ENCODE peak calls at places on chromosomes 1 and 21, in ten cellular contexts. T, S, Z, R, Q, O, E, D, N and F are unnamed samples.

GRCh38 chr1:240692339-240692705 is 80.4 kb upstream of the GREM2 start:
- DNase-seq in T (no peak), S (no peak), Z (no peak), R (no peak), Q (no peak), O (no peak), E (no peak), D (no peak), N (no peak), F (no peak)

GRCh38 chr1:23824711-23825075 is 536 bp downstream of the HMGCL start:
- DNase-seq in T (no peak), S (no peak), Z (no peak), R (no peak), Q (no peak), O (no peak), E (no peak), D (no peak), N (no peak), F (no peak)

GRCh38 chr1:11691302-11691914 is at the start of gene DRAXIN:
- DNase-seq in T (no peak), S (no peak), Z (no peak), R (no peak), Q (no peak), O (no peak), E (no peak), D (no peak), N (no peak), F (no peak)

GRCh38 chr1:184093071-184093470 is 41.5 kb downstream of the TSEN15 start:
- DNase-seq in T (no peak), S (no peak), Z (no peak), R (no peak), Q (no peak), O (no peak), E (no peak), D (no peak), N (no peak), F (no peak)

GRCh38 chr1:6962390-6962955 is 177.2 kb downstream of the CAMTA1 start:
- DNase-seq in T (no peak), S (peak; percentile 49), Z (peak; percentile 31), R (peak; percentile 98), Q (no peak), O (no peak), E (no peak), D (peak; percentile 75), N (no peak), F (peak; percentile 62)

GRCh38 chr1:230387296-230387695 is 38.8 kb downstream of the PGBD5 start:
- DNase-seq in T (no peak), S (no peak), Z (no peak), R (no peak), Q (no peak), O (no peak), E (no peak), D (no peak), N (no peak), F (no peak)

GRCh38 chr1:227789042-227789880 is 26.2 kb upstream of the PRSS38 start:
- DNase-seq in T (peak; percentile 45), S (peak; percentile 3), Z (no peak), R (no peak), Q (no peak), O (peak; percentile 10), E (no peak), D (no peak), N (no peak), F (no peak)

GRCh38 chr1:166340709-166341108 is 173.9 kb upstream of the FAM78B start:
- DNase-seq in T (no peak), S (no peak), Z (no peak), R (no peak), Q (no peak), O (no peak), E (no peak), D (no peak), N (no peak), F (no peak)

GRCh38 chr1:102535829-102536505 is 539.2 kb upstream of the OLFM3 start:
- DNase-seq in T (no peak), S (no peak), Z (no peak), R (no peak), Q (no peak), O (no peak), E (no peak), D (no peak), N (no peak), F (no peak)

GRCh38 chr1:228141082-228141870 is 1.2 kb downstream of the GUK1 start:
- DNase-seq in T (peak; percentile 33), S (peak; percentile 56), Z (peak; percentile 78), R (no peak), Q (peak; percentile 54), O (peak; percentile 74), E (no peak), D (peak; percentile 58), N (no peak), F (no peak)

DNA sequence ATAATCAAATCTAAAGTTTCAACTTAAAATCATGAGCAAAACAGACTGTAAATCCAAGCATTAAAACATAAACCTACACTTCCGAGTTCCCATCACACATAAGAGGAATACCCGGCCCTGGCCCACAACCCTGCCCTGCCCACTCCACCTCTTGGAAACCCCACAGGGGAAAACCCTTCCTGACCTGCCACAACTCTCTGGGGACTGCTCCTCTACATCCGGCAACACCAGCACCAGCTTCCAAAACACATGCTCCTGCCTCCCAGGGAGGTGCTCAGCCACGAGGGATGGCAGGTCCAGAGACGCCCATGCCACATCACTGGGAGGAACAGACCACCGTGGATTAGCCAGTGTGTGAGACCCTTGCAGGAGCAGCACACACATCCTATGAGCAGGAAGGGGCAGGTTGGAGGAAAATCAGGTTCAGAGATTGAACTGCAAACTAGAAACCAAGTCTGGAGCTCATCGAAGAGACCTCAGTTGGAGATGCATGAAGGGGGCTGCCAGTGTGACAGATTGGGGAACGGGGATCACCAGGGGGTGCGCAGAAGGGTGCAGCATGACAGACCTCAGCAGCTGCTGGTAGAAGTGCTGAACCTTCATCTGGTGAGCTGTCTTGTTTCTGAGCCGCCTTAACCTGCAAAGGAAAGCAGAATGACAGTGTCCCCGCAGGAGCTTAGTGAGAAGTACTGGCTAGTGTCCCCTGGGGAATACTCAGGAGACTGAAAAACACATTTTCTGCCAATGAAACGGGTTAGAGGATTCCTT is 25.8 kb upstream of the LSS start:
- DNase-seq in T (no peak), S (peak; percentile 45), Z (no peak), R (no peak), Q (no peak), O (no peak), E (no peak), D (no peak), N (no peak), F (no peak)
- TF ChIP-seq POLR2A in T (no peak), S (no peak), Z (no peak), R (no peak), Q (no peak), O (no peak), E (no peak), D (no peak), N (no peak), F (no peak)

DNA sequence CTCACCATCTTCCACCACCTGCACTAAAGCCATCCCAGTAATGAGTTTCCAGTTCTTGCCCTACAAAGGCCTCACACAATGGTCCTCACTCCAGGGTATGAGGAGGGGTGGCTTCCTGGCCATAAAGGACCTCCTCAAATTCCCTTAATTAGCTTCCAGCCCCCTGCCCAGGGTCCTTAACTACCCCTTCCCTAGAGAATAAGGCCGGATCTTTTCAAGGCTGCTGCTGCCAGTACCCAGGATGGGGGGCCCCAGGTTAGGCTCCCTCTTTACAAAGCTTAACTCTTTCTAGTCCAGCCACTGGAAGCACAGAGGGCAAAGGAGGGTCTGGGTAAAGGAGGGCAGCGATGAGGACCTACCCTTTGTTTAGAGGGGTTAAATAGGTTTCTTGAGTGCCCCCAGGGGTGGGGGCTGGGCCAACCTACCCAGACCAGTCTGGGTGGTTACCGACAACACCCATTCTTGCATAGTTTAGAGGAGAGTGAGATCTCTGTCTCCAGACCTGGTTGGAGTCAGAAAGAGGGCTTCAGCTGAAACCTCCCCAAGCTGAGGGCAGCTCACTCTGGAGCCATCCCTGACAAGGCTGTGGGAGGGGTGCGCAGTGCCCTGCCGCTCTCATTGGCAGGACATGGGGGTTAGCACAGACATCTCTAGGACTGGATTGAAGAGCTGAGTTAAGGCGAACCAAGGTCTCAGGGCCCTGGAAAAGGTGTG is 7.1 kb downstream of the BLACAT1 start:
- DNase-seq in T (no peak), S (no peak), Z (no peak), R (no peak), Q (no peak), O (no peak), E (no peak), D (no peak), N (no peak), F (no peak)
- TF ChIP-seq POLR2A in T (no peak), S (no peak), Z (no peak), R (no peak), Q (no peak), O (no peak), E (peak; percentile 39), D (no peak), N (no peak), F (no peak)

DNA sequence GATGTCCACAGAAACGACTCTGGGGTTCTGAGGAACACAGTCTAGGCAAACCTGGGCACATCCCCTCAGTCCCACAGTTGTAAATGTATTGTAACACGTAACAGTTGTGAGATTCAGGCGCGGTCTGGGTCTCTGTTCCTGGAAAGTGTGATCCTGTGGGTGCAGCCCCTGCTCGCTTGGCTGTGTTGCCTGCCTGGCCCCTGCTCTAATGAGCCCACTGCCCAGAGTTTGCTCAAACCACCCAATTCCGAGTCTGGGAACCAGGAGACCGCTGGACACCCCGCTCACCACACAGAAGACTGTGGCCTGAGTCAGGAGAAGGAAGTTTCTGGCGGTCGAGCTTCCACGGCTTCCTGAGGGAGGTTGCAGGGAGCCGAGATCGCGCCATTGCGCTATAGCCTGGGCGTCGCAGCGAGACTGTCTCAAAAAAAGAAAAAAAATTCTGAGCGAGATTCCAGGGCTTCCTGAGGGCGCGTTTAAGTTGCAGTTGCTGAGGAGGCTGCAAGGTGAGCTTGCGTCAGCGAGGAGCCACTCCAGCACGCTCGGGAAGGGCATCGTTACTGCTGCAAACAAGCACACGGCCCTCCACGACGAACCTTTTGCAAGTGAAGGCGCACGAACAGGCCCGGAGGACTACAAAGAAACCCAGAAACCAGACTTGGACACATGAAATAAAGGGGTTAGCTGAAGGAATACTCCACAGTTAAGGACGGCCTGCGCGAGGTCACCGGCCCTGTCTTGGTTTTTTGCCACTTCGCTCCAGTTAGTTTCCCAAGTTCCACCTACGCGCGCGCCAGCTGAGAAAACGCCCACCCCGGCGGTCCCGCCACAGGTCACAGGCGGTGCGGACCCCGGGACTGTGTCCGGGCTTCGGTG is 1.1 kb downstream of the C21orf58 start:
- DNase-seq in T (peak; percentile 47), S (no peak), Z (no peak), R (peak; percentile 12), Q (peak; percentile 13), O (no peak), E (no peak), D (no peak), N (no peak), F (no peak)
- TF ChIP-seq POLR2A in T (no peak), S (no peak), Z (no peak), R (no peak), Q (no peak), O (no peak), E (no peak), D (no peak), N (no peak), F (peak; percentile 1)

DNA sequence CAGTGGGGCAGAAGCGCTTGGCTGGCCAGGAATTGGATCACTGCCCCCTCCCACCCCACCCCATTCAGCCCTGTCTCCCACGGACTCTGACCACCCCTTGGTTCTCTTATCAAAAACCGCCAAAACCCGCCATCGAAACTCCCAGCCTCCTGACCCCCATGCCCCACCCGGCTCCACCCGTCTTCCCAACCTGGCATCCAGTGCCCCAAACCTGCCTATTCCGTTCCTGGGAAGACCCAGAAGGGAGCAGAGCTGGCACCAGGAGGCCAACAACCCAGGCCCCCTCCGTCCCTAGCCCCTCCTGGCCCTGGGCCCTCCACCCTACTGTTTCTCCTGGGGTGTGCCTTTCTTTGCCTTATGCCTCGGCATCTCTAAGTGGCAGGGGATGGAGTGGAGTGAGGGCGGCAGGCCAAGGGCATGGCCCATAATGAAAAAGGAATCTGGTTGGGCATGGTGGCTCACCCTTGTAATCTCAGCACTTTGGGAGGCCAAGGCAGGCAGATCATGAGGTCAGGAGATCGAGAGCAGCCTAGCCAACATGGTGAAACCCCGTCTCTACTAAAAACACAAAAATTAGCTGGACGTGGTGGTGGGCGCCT is 16.5 kb upstream of the EPHA2 start:
- DNase-seq in T (no peak), S (no peak), Z (no peak), R (no peak), Q (no peak), O (no peak), E (no peak), D (no peak), N (no peak), F (no peak)
- TF ChIP-seq POLR2A in T (no peak), S (no peak), Z (no peak), R (no peak), Q (no peak), O (no peak), E (no peak), D (no peak), N (no peak), F (no peak)